ENCODE peak calls at places on chromosomes 3 and 15, in ten cellular contexts. One of them, this sample, is unnamed.

GRCh38 chr3:44208086-44208485 is 33.6 kb upstream of the TOPAZ1 start:
- DNase-seq in heart left ventricle: no peak
- DNase-seq in CD8-positive, alpha-beta memory T cell: no peak
- DNase-seq in fibroblast of lung: peak; percentile 71
- DNase-seq in ovary: no peak
- DNase-seq in spleen: no peak
- DNase-seq in GM23338: no peak
- DNase-seq in upper lobe of right lung: no peak
- DNase-seq in breast epithelium: no peak
- DNase-seq in endothelial cell of umbilical vein: no peak
- DNase-seq in this sample: no peak

GRCh38 chr3:79040701-79041100 is 727.1 kb downstream of the ROBO1 start:
- DNase-seq in heart left ventricle: no peak
- DNase-seq in CD8-positive, alpha-beta memory T cell: no peak
- DNase-seq in fibroblast of lung: peak; percentile 91
- DNase-seq in ovary: no peak
- DNase-seq in spleen: no peak
- DNase-seq in GM23338: no peak
- DNase-seq in upper lobe of right lung: no peak
- DNase-seq in breast epithelium: no peak
- DNase-seq in endothelial cell of umbilical vein: no peak
- DNase-seq in this sample: no peak

GRCh38 chr3:127495821-127496220 is 94.7 kb downstream of the TPRA1 start:
- DNase-seq in heart left ventricle: no peak
- DNase-seq in CD8-positive, alpha-beta memory T cell: no peak
- DNase-seq in fibroblast of lung: no peak
- DNase-seq in ovary: no peak
- DNase-seq in spleen: no peak
- DNase-seq in GM23338: no peak
- DNase-seq in upper lobe of right lung: no peak
- DNase-seq in breast epithelium: no peak
- DNase-seq in endothelial cell of umbilical vein: no peak
- DNase-seq in this sample: no peak

GRCh38 chr15:42134617-42135243 is 21.7 kb downstream of the PLA2G4F start:
- DNase-seq in heart left ventricle: no peak
- DNase-seq in CD8-positive, alpha-beta memory T cell: no peak
- DNase-seq in fibroblast of lung: no peak
- DNase-seq in ovary: no peak
- DNase-seq in spleen: no peak
- DNase-seq in GM23338: no peak
- DNase-seq in upper lobe of right lung: no peak
- DNase-seq in breast epithelium: no peak
- DNase-seq in endothelial cell of umbilical vein: no peak
- DNase-seq in this sample: no peak

GRCh38 chr15:76555247-76555646 is 218.7 kb downstream of the ISL2 start:
- DNase-seq in heart left ventricle: no peak
- DNase-seq in CD8-positive, alpha-beta memory T cell: no peak
- DNase-seq in fibroblast of lung: no peak
- DNase-seq in ovary: no peak
- DNase-seq in spleen: no peak
- DNase-seq in GM23338: no peak
- DNase-seq in upper lobe of right lung: no peak
- DNase-seq in breast epithelium: no peak
- DNase-seq in endothelial cell of umbilical vein: no peak
- DNase-seq in this sample: no peak

GRCh38 chr15:54687628-54688027 is 509.1 kb downstream of the RSL24D1 start:
- DNase-seq in heart left ventricle: no peak
- DNase-seq in CD8-positive, alpha-beta memory T cell: no peak
- DNase-seq in fibroblast of lung: no peak
- DNase-seq in ovary: no peak
- DNase-seq in spleen: no peak
- DNase-seq in GM23338: no peak
- DNase-seq in upper lobe of right lung: no peak
- DNase-seq in breast epithelium: no peak
- DNase-seq in endothelial cell of umbilical vein: no peak
- DNase-seq in this sample: peak; percentile 49

GRCh38 chr15:58212909-58213526 is 74.8 kb downstream of the AQP9 start:
- DNase-seq in heart left ventricle: no peak
- DNase-seq in CD8-positive, alpha-beta memory T cell: no peak
- DNase-seq in fibroblast of lung: peak; percentile 47
- DNase-seq in ovary: no peak
- DNase-seq in spleen: no peak
- DNase-seq in GM23338: peak; percentile 54
- DNase-seq in upper lobe of right lung: no peak
- DNase-seq in breast epithelium: no peak
- DNase-seq in endothelial cell of umbilical vein: peak; percentile 56
- DNase-seq in this sample: peak; percentile 61

GRCh38 chr3:130516645-130517512 is at the start of gene COL6A6:
- DNase-seq in heart left ventricle: no peak
- DNase-seq in CD8-positive, alpha-beta memory T cell: no peak
- DNase-seq in fibroblast of lung: peak; percentile 6
- DNase-seq in ovary: peak; percentile 33
- DNase-seq in spleen: no peak
- DNase-seq in GM23338: peak; percentile 70
- DNase-seq in upper lobe of right lung: no peak
- DNase-seq in breast epithelium: no peak
- DNase-seq in endothelial cell of umbilical vein: no peak
- DNase-seq in this sample: no peak

GRCh38 chr3:117019082-117019713 is 309.6 kb downstream of the TUSC7 start:
- DNase-seq in heart left ventricle: peak; percentile 27
- DNase-seq in CD8-positive, alpha-beta memory T cell: no peak
- DNase-seq in fibroblast of lung: peak; percentile 51
- DNase-seq in ovary: peak; percentile 30
- DNase-seq in spleen: no peak
- DNase-seq in GM23338: peak; percentile 91
- DNase-seq in upper lobe of right lung: no peak
- DNase-seq in breast epithelium: peak; percentile 56
- DNase-seq in endothelial cell of umbilical vein: peak; percentile 67
- DNase-seq in this sample: peak; percentile 67

GRCh38 chr3:150075417-150075865 is 104.7 kb upstream of the PFN2 start:
- DNase-seq in heart left ventricle: no peak
- DNase-seq in CD8-positive, alpha-beta memory T cell: no peak
- DNase-seq in fibroblast of lung: no peak
- DNase-seq in ovary: no peak
- DNase-seq in spleen: no peak
- DNase-seq in GM23338: no peak
- DNase-seq in upper lobe of right lung: no peak
- DNase-seq in breast epithelium: no peak
- DNase-seq in endothelial cell of umbilical vein: no peak
- DNase-seq in this sample: no peak

GRCh38 chr3:38968403-38968802 is 83.3 kb downstream of the SCN11A start:
- DNase-seq in heart left ventricle: no peak
- DNase-seq in CD8-positive, alpha-beta memory T cell: no peak
- DNase-seq in fibroblast of lung: no peak
- DNase-seq in ovary: no peak
- DNase-seq in spleen: no peak
- DNase-seq in GM23338: no peak
- DNase-seq in upper lobe of right lung: no peak
- DNase-seq in breast epithelium: no peak
- DNase-seq in endothelial cell of umbilical vein: no peak
- DNase-seq in this sample: no peak

GRCh38 chr3:4821975-4822374 is 157.3 kb upstream of the BHLHE40 start:
- DNase-seq in heart left ventricle: no peak
- DNase-seq in CD8-positive, alpha-beta memory T cell: peak; percentile 79
- DNase-seq in fibroblast of lung: no peak
- DNase-seq in ovary: no peak
- DNase-seq in spleen: peak; percentile 87
- DNase-seq in GM23338: no peak
- DNase-seq in upper lobe of right lung: no peak
- DNase-seq in breast epithelium: no peak
- DNase-seq in endothelial cell of umbilical vein: no peak
- DNase-seq in this sample: peak; percentile 71

GRCh38 chr3:184761120-184761841 is 49.4 kb upstream of the MAGEF1 start:
- DNase-seq in heart left ventricle: peak; percentile 55
- DNase-seq in CD8-positive, alpha-beta memory T cell: no peak
- DNase-seq in fibroblast of lung: peak; percentile 80
- DNase-seq in ovary: peak; percentile 65
- DNase-seq in spleen: peak; percentile 64
- DNase-seq in GM23338: no peak
- DNase-seq in upper lobe of right lung: no peak
- DNase-seq in breast epithelium: no peak
- DNase-seq in endothelial cell of umbilical vein: no peak
- DNase-seq in this sample: peak; percentile 62

GRCh38 chr3:15206662-15207576 is 873 bp downstream of the CAPN7 start:
- DNase-seq in heart left ventricle: peak; percentile 37
- DNase-seq in CD8-positive, alpha-beta memory T cell: no peak
- DNase-seq in fibroblast of lung: peak; percentile 51
- DNase-seq in ovary: peak; percentile 28
- DNase-seq in spleen: peak; percentile 76
- DNase-seq in GM23338: peak; percentile 19
- DNase-seq in upper lobe of right lung: no peak
- DNase-seq in breast epithelium: peak; percentile 60
- DNase-seq in endothelial cell of umbilical vein: peak; percentile 78
- DNase-seq in this sample: peak; percentile 66

GRCh38 chr15:23504003-23504402 is 57.0 kb upstream of the GOLGA6L2 start:
- DNase-seq in heart left ventricle: no peak
- DNase-seq in CD8-positive, alpha-beta memory T cell: no peak
- DNase-seq in fibroblast of lung: no peak
- DNase-seq in ovary: no peak
- DNase-seq in spleen: no peak
- DNase-seq in GM23338: peak; percentile 34
- DNase-seq in upper lobe of right lung: no peak
- DNase-seq in breast epithelium: no peak
- DNase-seq in endothelial cell of umbilical vein: no peak
- DNase-seq in this sample: no peak

GRCh38 chr3:23444386-23444785 is 241.3 kb downstream of the UBE2E2 start:
- DNase-seq in heart left ventricle: no peak
- DNase-seq in CD8-positive, alpha-beta memory T cell: no peak
- DNase-seq in fibroblast of lung: no peak
- DNase-seq in ovary: no peak
- DNase-seq in spleen: no peak
- DNase-seq in GM23338: no peak
- DNase-seq in upper lobe of right lung: no peak
- DNase-seq in breast epithelium: no peak
- DNase-seq in endothelial cell of umbilical vein: no peak
- DNase-seq in this sample: no peak
- H3K4me1 ChIP-seq in heart left ventricle: peaks cover 15% of the 10 kb centered on the region
- H3K4me1 ChIP-seq in CD8-positive, alpha-beta memory T cell: peaks cover 10% of the 10 kb centered on the region
- H3K4me1 ChIP-seq in fibroblast of lung: no peaks in the 10 kb centered on the region
- H3K4me1 ChIP-seq in ovary: peaks cover 2% of the 10 kb centered on the region
- H3K4me1 ChIP-seq in spleen: peaks cover 20% of the 10 kb centered on the region
- H3K4me1 ChIP-seq in GM23338: peaks cover 18% of the 10 kb centered on the region
- H3K4me1 ChIP-seq in upper lobe of right lung: no peaks in the 10 kb centered on the region
- H3K4me1 ChIP-seq in breast epithelium: no peaks in the 10 kb centered on the region
- H3K4me1 ChIP-seq in endothelial cell of umbilical vein: peaks cover 1% of the 10 kb centered on the region
- H3K4me1 ChIP-seq in this sample: no peaks in the 10 kb centered on the region

GRCh38 chr3:195517030-195517429 is 26.1 kb downstream of the PPP1R2 start:
- DNase-seq in heart left ventricle: no peak
- DNase-seq in CD8-positive, alpha-beta memory T cell: no peak
- DNase-seq in fibroblast of lung: no peak
- DNase-seq in ovary: no peak
- DNase-seq in spleen: no peak
- DNase-seq in GM23338: no peak
- DNase-seq in upper lobe of right lung: no peak
- DNase-seq in breast epithelium: no peak
- DNase-seq in endothelial cell of umbilical vein: no peak
- DNase-seq in this sample: no peak
- H3K36me3 ChIP-seq in heart left ventricle: peaks cover 32% of the 10 kb centered on the region
- H3K36me3 ChIP-seq in CD8-positive, alpha-beta memory T cell: peaks cover 49% of the 10 kb centered on the region
- H3K36me3 ChIP-seq in fibroblast of lung: no peaks in the 10 kb centered on the region
- H3K36me3 ChIP-seq in ovary: no peaks in the 10 kb centered on the region
- H3K36me3 ChIP-seq in spleen: no peaks in the 10 kb centered on the region
- H3K36me3 ChIP-seq in GM23338: peaks cover 10% of the 10 kb centered on the region
- H3K36me3 ChIP-seq in upper lobe of right lung: peaks cover 65% of the 10 kb centered on the region
- H3K36me3 ChIP-seq in breast epithelium: no peaks in the 10 kb centered on the region
- H3K36me3 ChIP-seq in endothelial cell of umbilical vein: no peaks in the 10 kb centered on the region
- H3K36me3 ChIP-seq in this sample: peaks cover 2% of the 10 kb centered on the region

GRCh38 chr15:85770014-85770721 is 24.6 kb downstream of the KLHL25 start:
- DNase-seq in heart left ventricle: no peak
- DNase-seq in CD8-positive, alpha-beta memory T cell: no peak
- DNase-seq in fibroblast of lung: peak; percentile 45
- DNase-seq in ovary: no peak
- DNase-seq in spleen: no peak
- DNase-seq in GM23338: no peak
- DNase-seq in upper lobe of right lung: no peak
- DNase-seq in breast epithelium: no peak
- DNase-seq in endothelial cell of umbilical vein: no peak
- DNase-seq in this sample: no peak

GRCh38 chr15:85771781-85772445 is 22.8 kb downstream of the KLHL25 start:
- DNase-seq in heart left ventricle: peak; percentile 67
- DNase-seq in CD8-positive, alpha-beta memory T cell: no peak
- DNase-seq in fibroblast of lung: peak; percentile 33
- DNase-seq in ovary: no peak
- DNase-seq in spleen: no peak
- DNase-seq in GM23338: no peak
- DNase-seq in upper lobe of right lung: peak; percentile 83
- DNase-seq in breast epithelium: peak; percentile 59
- DNase-seq in endothelial cell of umbilical vein: peak; percentile 62
- DNase-seq in this sample: no peak

GRCh38 chr15:85770722-85771041 is 24.0 kb downstream of the KLHL25 start:
- DNase-seq in heart left ventricle: no peak
- DNase-seq in CD8-positive, alpha-beta memory T cell: no peak
- DNase-seq in fibroblast of lung: no peak
- DNase-seq in ovary: no peak
- DNase-seq in spleen: no peak
- DNase-seq in GM23338: no peak
- DNase-seq in upper lobe of right lung: no peak
- DNase-seq in breast epithelium: no peak
- DNase-seq in endothelial cell of umbilical vein: no peak
- DNase-seq in this sample: no peak

GRCh38 chr15:85772668-85773067 is 22.1 kb downstream of the KLHL25 start:
- DNase-seq in heart left ventricle: peak; percentile 72
- DNase-seq in CD8-positive, alpha-beta memory T cell: no peak
- DNase-seq in fibroblast of lung: no peak
- DNase-seq in ovary: no peak
- DNase-seq in spleen: no peak
- DNase-seq in GM23338: no peak
- DNase-seq in upper lobe of right lung: no peak
- DNase-seq in breast epithelium: no peak
- DNase-seq in endothelial cell of umbilical vein: no peak
- DNase-seq in this sample: peak; percentile 72

GRCh38 chr15:85771276-85771675 is 23.4 kb downstream of the KLHL25 start:
- DNase-seq in heart left ventricle: no peak
- DNase-seq in CD8-positive, alpha-beta memory T cell: no peak
- DNase-seq in fibroblast of lung: no peak
- DNase-seq in ovary: no peak
- DNase-seq in spleen: no peak
- DNase-seq in GM23338: no peak
- DNase-seq in upper lobe of right lung: no peak
- DNase-seq in breast epithelium: no peak
- DNase-seq in endothelial cell of umbilical vein: no peak
- DNase-seq in this sample: no peak
- H3K4me3 ChIP-seq in heart left ventricle: no peak overlapping the region
- H3K4me3 ChIP-seq in CD8-positive, alpha-beta memory T cell: no peak overlapping the region
- H3K4me3 ChIP-seq in fibroblast of lung: no peak overlapping the region
- H3K4me3 ChIP-seq in ovary: no peak overlapping the region
- H3K4me3 ChIP-seq in spleen: no peak overlapping the region
- H3K4me3 ChIP-seq in GM23338: no peak overlapping the region
- H3K4me3 ChIP-seq in upper lobe of right lung: no peak overlapping the region
- H3K4me3 ChIP-seq in breast epithelium: peak overlapping the region; percentile 29
- H3K4me3 ChIP-seq in endothelial cell of umbilical vein: no peak overlapping the region
- H3K4me3 ChIP-seq in this sample: no peak overlapping the region

DNA sequence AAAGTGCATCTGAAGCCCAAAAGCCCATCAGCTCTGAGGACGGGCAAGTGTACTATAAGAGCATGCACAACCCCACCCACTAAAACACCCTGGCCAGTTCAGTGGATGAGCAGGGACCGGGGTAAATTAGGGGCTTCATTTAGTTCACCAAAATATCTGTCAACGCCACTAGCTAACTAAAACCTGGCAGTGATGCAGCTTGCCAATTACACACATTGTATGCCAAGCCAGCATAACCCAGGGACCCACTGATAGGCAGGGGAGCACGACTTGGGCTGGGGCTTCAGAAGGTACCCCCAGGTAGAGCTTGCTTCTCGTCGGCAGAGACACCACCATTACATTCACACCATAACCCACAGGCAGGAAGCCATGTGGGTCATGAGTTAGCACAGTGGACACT is 47.0 kb downstream of the PTPN23 start:
- DNase-seq in heart left ventricle: no peak
- DNase-seq in CD8-positive, alpha-beta memory T cell: no peak
- DNase-seq in fibroblast of lung: no peak
- DNase-seq in ovary: no peak
- DNase-seq in spleen: no peak
- DNase-seq in GM23338: no peak
- DNase-seq in upper lobe of right lung: no peak
- DNase-seq in breast epithelium: peak; percentile 9
- DNase-seq in endothelial cell of umbilical vein: no peak
- DNase-seq in this sample: no peak
- H3K4me1 ChIP-seq in heart left ventricle: no peaks in the 10 kb centered on the region
- H3K4me1 ChIP-seq in CD8-positive, alpha-beta memory T cell: no peaks in the 10 kb centered on the region
- H3K4me1 ChIP-seq in fibroblast of lung: no peaks in the 10 kb centered on the region
- H3K4me1 ChIP-seq in ovary: no peaks in the 10 kb centered on the region
- H3K4me1 ChIP-seq in spleen: no peaks in the 10 kb centered on the region
- H3K4me1 ChIP-seq in GM23338: no peaks in the 10 kb centered on the region
- H3K4me1 ChIP-seq in upper lobe of right lung: no peaks in the 10 kb centered on the region
- H3K4me1 ChIP-seq in breast epithelium: no peaks in the 10 kb centered on the region
- H3K4me1 ChIP-seq in endothelial cell of umbilical vein: no peaks in the 10 kb centered on the region
- H3K4me1 ChIP-seq in this sample: no peaks in the 10 kb centered on the region